ENCODE peak calls at places on chromosomes 11 and 22, in six cellular contexts. One of them, this sample, is unnamed.

GRCh38 chr22:25908212-25908611 is 166.2 kb downstream of the MYO18B start:
- DNase-seq in germinal center: no peak
- DNase-seq in coronary artery: no peak
- DNase-seq in stimulated activated CD4-positive, alpha-beta T cell treated with anti-CD3 and anti-CD28 coated beads, Interleukin-4, amount 100 ng/mL, for 48 hours: no peak
- DNase-seq in brain microvascular endothelial cell: no peak
- DNase-seq in cerebellar nuclear complex: no peak
- DNase-seq in this sample: peak; percentile 57

GRCh38 chr22:24099661-24100060 is 81.6 kb upstream of the SUSD2 start:
- DNase-seq in germinal center: no peak
- DNase-seq in coronary artery: peak; percentile 28
- DNase-seq in stimulated activated CD4-positive, alpha-beta T cell treated with anti-CD3 and anti-CD28 coated beads, Interleukin-4, amount 100 ng/mL, for 48 hours: no peak
- DNase-seq in brain microvascular endothelial cell: no peak
- DNase-seq in cerebellar nuclear complex: no peak
- DNase-seq in this sample: no peak

GRCh38 chr11:123577081-123577598 is 77.3 kb downstream of the SCN3B start:
- DNase-seq in germinal center: peak; percentile 76
- DNase-seq in coronary artery: no peak
- DNase-seq in stimulated activated CD4-positive, alpha-beta T cell treated with anti-CD3 and anti-CD28 coated beads, Interleukin-4, amount 100 ng/mL, for 48 hours: peak; percentile 69
- DNase-seq in brain microvascular endothelial cell: peak; percentile 44
- DNase-seq in cerebellar nuclear complex: peak; percentile 84
- DNase-seq in this sample: peak; percentile 90

GRCh38 chr11:120722539-120722938 is 211.0 kb downstream of the GRIK4 start:
- DNase-seq in germinal center: no peak
- DNase-seq in coronary artery: no peak
- DNase-seq in stimulated activated CD4-positive, alpha-beta T cell treated with anti-CD3 and anti-CD28 coated beads, Interleukin-4, amount 100 ng/mL, for 48 hours: no peak
- DNase-seq in brain microvascular endothelial cell: no peak
- DNase-seq in cerebellar nuclear complex: no peak
- DNase-seq in this sample: no peak

GRCh38 chr11:77854838-77855237 is 33.9 kb downstream of the AAMDC start:
- DNase-seq in germinal center: no peak
- DNase-seq in coronary artery: no peak
- DNase-seq in stimulated activated CD4-positive, alpha-beta T cell treated with anti-CD3 and anti-CD28 coated beads, Interleukin-4, amount 100 ng/mL, for 48 hours: no peak
- DNase-seq in brain microvascular endothelial cell: no peak
- DNase-seq in cerebellar nuclear complex: no peak
- DNase-seq in this sample: no peak

GRCh38 chr11:86784247-86784681 is 16.1 kb upstream of the PRSS23 start:
- DNase-seq in germinal center: no peak
- DNase-seq in coronary artery: no peak
- DNase-seq in stimulated activated CD4-positive, alpha-beta T cell treated with anti-CD3 and anti-CD28 coated beads, Interleukin-4, amount 100 ng/mL, for 48 hours: no peak
- DNase-seq in brain microvascular endothelial cell: no peak
- DNase-seq in cerebellar nuclear complex: no peak
- DNase-seq in this sample: no peak

GRCh38 chr22:17267661-17268330 is 48.6 kb upstream of the ADA2 start:
- DNase-seq in germinal center: no peak
- DNase-seq in coronary artery: no peak
- DNase-seq in stimulated activated CD4-positive, alpha-beta T cell treated with anti-CD3 and anti-CD28 coated beads, Interleukin-4, amount 100 ng/mL, for 48 hours: no peak
- DNase-seq in brain microvascular endothelial cell: no peak
- DNase-seq in cerebellar nuclear complex: no peak
- DNase-seq in this sample: no peak

GRCh38 chr22:20584872-20585639 is 77.6 kb downstream of the MED15 start:
- DNase-seq in germinal center: no peak
- DNase-seq in coronary artery: no peak
- DNase-seq in stimulated activated CD4-positive, alpha-beta T cell treated with anti-CD3 and anti-CD28 coated beads, Interleukin-4, amount 100 ng/mL, for 48 hours: no peak
- DNase-seq in brain microvascular endothelial cell: no peak
- DNase-seq in cerebellar nuclear complex: no peak
- DNase-seq in this sample: no peak

GRCh38 chr11:36564376-36565032 is 3.3 kb upstream of the RAG1 start:
- DNase-seq in germinal center: peak; percentile 11
- DNase-seq in coronary artery: no peak
- DNase-seq in stimulated activated CD4-positive, alpha-beta T cell treated with anti-CD3 and anti-CD28 coated beads, Interleukin-4, amount 100 ng/mL, for 48 hours: peak; percentile 8
- DNase-seq in brain microvascular endothelial cell: peak; percentile 53
- DNase-seq in cerebellar nuclear complex: peak; percentile 31
- DNase-seq in this sample: no peak

GRCh38 chr11:64080390-64080789 is 44.7 kb downstream of the FLRT1 start:
- DNase-seq in germinal center: no peak
- DNase-seq in coronary artery: no peak
- DNase-seq in stimulated activated CD4-positive, alpha-beta T cell treated with anti-CD3 and anti-CD28 coated beads, Interleukin-4, amount 100 ng/mL, for 48 hours: no peak
- DNase-seq in brain microvascular endothelial cell: no peak
- DNase-seq in cerebellar nuclear complex: no peak
- DNase-seq in this sample: no peak

GRCh38 chr22:42090596-42091445 is at the start of gene NDUFA6:
- DNase-seq in germinal center: peak; percentile 99
- DNase-seq in coronary artery: peak; percentile 99
- DNase-seq in stimulated activated CD4-positive, alpha-beta T cell treated with anti-CD3 and anti-CD28 coated beads, Interleukin-4, amount 100 ng/mL, for 48 hours: peak; percentile 95
- DNase-seq in brain microvascular endothelial cell: peak; percentile 99
- DNase-seq in cerebellar nuclear complex: peak; percentile 98
- DNase-seq in this sample: peak; percentile 99

GRCh38 chr22:44396727-44397722 is 84.3 kb upstream of the SHISAL1 start:
- DNase-seq in germinal center: no peak
- DNase-seq in coronary artery: peak; percentile 56
- DNase-seq in stimulated activated CD4-positive, alpha-beta T cell treated with anti-CD3 and anti-CD28 coated beads, Interleukin-4, amount 100 ng/mL, for 48 hours: no peak
- DNase-seq in brain microvascular endothelial cell: no peak
- DNase-seq in cerebellar nuclear complex: no peak
- DNase-seq in this sample: peak; percentile 63

GRCh38 chr11:102312656-102313055 is 4.6 kb upstream of the BIRC3 start:
- DNase-seq in germinal center: no peak
- DNase-seq in coronary artery: no peak
- DNase-seq in stimulated activated CD4-positive, alpha-beta T cell treated with anti-CD3 and anti-CD28 coated beads, Interleukin-4, amount 100 ng/mL, for 48 hours: no peak
- DNase-seq in brain microvascular endothelial cell: no peak
- DNase-seq in cerebellar nuclear complex: no peak
- DNase-seq in this sample: no peak

GRCh38 chr22:24805790-24806662 is at the start of gene SGSM1:
- DNase-seq in germinal center: peak; percentile 90
- DNase-seq in coronary artery: peak; percentile 83
- DNase-seq in stimulated activated CD4-positive, alpha-beta T cell treated with anti-CD3 and anti-CD28 coated beads, Interleukin-4, amount 100 ng/mL, for 48 hours: peak; percentile 72
- DNase-seq in brain microvascular endothelial cell: peak; percentile 37
- DNase-seq in cerebellar nuclear complex: peak; percentile 11
- DNase-seq in this sample: no peak

GRCh38 chr11:31870609-31871309 is 59.6 kb upstream of the PAX6 start:
- DNase-seq in germinal center: peak; percentile 6
- DNase-seq in coronary artery: no peak
- DNase-seq in stimulated activated CD4-positive, alpha-beta T cell treated with anti-CD3 and anti-CD28 coated beads, Interleukin-4, amount 100 ng/mL, for 48 hours: no peak
- DNase-seq in brain microvascular endothelial cell: peak; percentile 39
- DNase-seq in cerebellar nuclear complex: no peak
- DNase-seq in this sample: peak; percentile 84

GRCh38 chr22:22348127-22348814 is 103.7 kb downstream of the VPREB1 start:
- DNase-seq in germinal center: no peak
- DNase-seq in coronary artery: no peak
- DNase-seq in stimulated activated CD4-positive, alpha-beta T cell treated with anti-CD3 and anti-CD28 coated beads, Interleukin-4, amount 100 ng/mL, for 48 hours: no peak
- DNase-seq in brain microvascular endothelial cell: no peak
- DNase-seq in cerebellar nuclear complex: no peak
- DNase-seq in this sample: no peak

GRCh38 chr11:35714882-35715612 is 52.5 kb downstream of the TRIM44 start:
- DNase-seq in germinal center: no peak
- DNase-seq in coronary artery: no peak
- DNase-seq in stimulated activated CD4-positive, alpha-beta T cell treated with anti-CD3 and anti-CD28 coated beads, Interleukin-4, amount 100 ng/mL, for 48 hours: peak; percentile 6
- DNase-seq in brain microvascular endothelial cell: peak; percentile 86
- DNase-seq in cerebellar nuclear complex: no peak
- DNase-seq in this sample: no peak

GRCh38 chr11:122045181-122045586 is 70.8 kb downstream of the BLID start:
- DNase-seq in germinal center: no peak
- DNase-seq in coronary artery: no peak
- DNase-seq in stimulated activated CD4-positive, alpha-beta T cell treated with anti-CD3 and anti-CD28 coated beads, Interleukin-4, amount 100 ng/mL, for 48 hours: no peak
- DNase-seq in brain microvascular endothelial cell: peak; percentile 67
- DNase-seq in cerebellar nuclear complex: no peak
- DNase-seq in this sample: no peak

GRCh38 chr11:75872887-75873416 is 57.9 kb downstream of the UVRAG start:
- DNase-seq in germinal center: no peak
- DNase-seq in coronary artery: no peak
- DNase-seq in stimulated activated CD4-positive, alpha-beta T cell treated with anti-CD3 and anti-CD28 coated beads, Interleukin-4, amount 100 ng/mL, for 48 hours: no peak
- DNase-seq in brain microvascular endothelial cell: no peak
- DNase-seq in cerebellar nuclear complex: no peak
- DNase-seq in this sample: no peak

GRCh38 chr11:36458129-36458918 is 51.7 kb downstream of the TRAF6 start:
- DNase-seq in germinal center: no peak
- DNase-seq in coronary artery: no peak
- DNase-seq in stimulated activated CD4-positive, alpha-beta T cell treated with anti-CD3 and anti-CD28 coated beads, Interleukin-4, amount 100 ng/mL, for 48 hours: no peak
- DNase-seq in brain microvascular endothelial cell: no peak
- DNase-seq in cerebellar nuclear complex: no peak
- DNase-seq in this sample: no peak

GRCh38 chr22:39178206-39179111 is 26.0 kb upstream of the CBX7 start:
- DNase-seq in germinal center: no peak
- DNase-seq in coronary artery: no peak
- DNase-seq in stimulated activated CD4-positive, alpha-beta T cell treated with anti-CD3 and anti-CD28 coated beads, Interleukin-4, amount 100 ng/mL, for 48 hours: no peak
- DNase-seq in brain microvascular endothelial cell: peak; percentile 54
- DNase-seq in cerebellar nuclear complex: no peak
- DNase-seq in this sample: peak; percentile 54

GRCh38 chr22:37428649-37429586 is 1.6 kb upstream of the ELFN2 start:
- DNase-seq in germinal center: peak; percentile 78
- DNase-seq in coronary artery: no peak
- DNase-seq in stimulated activated CD4-positive, alpha-beta T cell treated with anti-CD3 and anti-CD28 coated beads, Interleukin-4, amount 100 ng/mL, for 48 hours: peak; percentile 45
- DNase-seq in brain microvascular endothelial cell: no peak
- DNase-seq in cerebellar nuclear complex: no peak
- DNase-seq in this sample: no peak

GRCh38 chr22:45389546-45389945 is 23.9 kb downstream of the SMC1B start:
- DNase-seq in germinal center: no peak
- DNase-seq in coronary artery: no peak
- DNase-seq in stimulated activated CD4-positive, alpha-beta T cell treated with anti-CD3 and anti-CD28 coated beads, Interleukin-4, amount 100 ng/mL, for 48 hours: no peak
- DNase-seq in brain microvascular endothelial cell: no peak
- DNase-seq in cerebellar nuclear complex: no peak
- DNase-seq in this sample: no peak

GRCh38 chr11:112289588-112290461 is 29.2 kb upstream of the PLET1 start:
- DNase-seq in germinal center: peak; percentile 90
- DNase-seq in coronary artery: peak; percentile 86
- DNase-seq in stimulated activated CD4-positive, alpha-beta T cell treated with anti-CD3 and anti-CD28 coated beads, Interleukin-4, amount 100 ng/mL, for 48 hours: peak; percentile 77
- DNase-seq in brain microvascular endothelial cell: peak; percentile 28
- DNase-seq in cerebellar nuclear complex: no peak
- DNase-seq in this sample: peak; percentile 94

GRCh38 chr11:102241026-102241425 is 76.3 kb upstream of the BIRC3 start:
- DNase-seq in germinal center: no peak
- DNase-seq in coronary artery: no peak
- DNase-seq in stimulated activated CD4-positive, alpha-beta T cell treated with anti-CD3 and anti-CD28 coated beads, Interleukin-4, amount 100 ng/mL, for 48 hours: no peak
- DNase-seq in brain microvascular endothelial cell: peak; percentile 24
- DNase-seq in cerebellar nuclear complex: no peak
- DNase-seq in this sample: no peak

GRCh38 chr22:19641254-19641982 is 72.9 kb upstream of the SEPTIN5 start:
- DNase-seq in germinal center: no peak
- DNase-seq in coronary artery: peak; percentile 31
- DNase-seq in stimulated activated CD4-positive, alpha-beta T cell treated with anti-CD3 and anti-CD28 coated beads, Interleukin-4, amount 100 ng/mL, for 48 hours: no peak
- DNase-seq in brain microvascular endothelial cell: no peak
- DNase-seq in cerebellar nuclear complex: no peak
- DNase-seq in this sample: no peak